ENCODE peak calls at places on chromosomes 3 and 15, in ten cellular contexts. K is dorsolateral prefrontal cortex, P is transverse colon, Q is lower leg skin, A is ovary, E is HFF-Myc, X is neural progenitor cell, W is left lung, G is epithelial cell of esophagus, F is choroid plexus epithelial cell. N is an unnamed sample.

GRCh38 chr3:187944391-187945179 is 199.3 kb upstream of the BCL6 start:
- DNase-seq in K (no peak), A (no peak), P (no peak), G (peak), F (no peak), X (no peak), E (no peak), W (no peak), Q (no peak), N (no peak)

GRCh38 chr3:48446425-48447193 is at the start of gene ATRIP:
- DNase-seq in Q (peak), K (peak), W (peak), F (peak), A (peak), P (peak), X (peak), E (no peak), G (peak), N (no peak)

GRCh38 chr3:58584690-58585004 is 7.5 kb upstream of the FAM107A start:
- DNase-seq in W (no peak), X (no peak), G (no peak), Q (no peak), F (no peak), P (no peak), A (no peak), E (no peak), K (no peak), N (no peak)

GRCh38 chr15:59997070-59997701 is 6.9 kb upstream of the FOXB1 start:
- DNase-seq in W (peak), E (no peak), F (no peak), G (peak), A (no peak), P (no peak), K (no peak), Q (no peak), X (peak), N (no peak)

GRCh38 chr3:175606650-175607318 is 747.6 kb downstream of the NAALADL2 start:
- DNase-seq in Q (no peak), E (no peak), F (peak), P (no peak), G (peak), A (no peak), K (no peak), X (no peak), W (no peak), N (no peak)

GRCh38 chr15:20348291-20348899 is 193.2 kb downstream of the GOLGA6L6 start:
- DNase-seq in F (no peak), Q (no peak), K (no peak), P (no peak), A (no peak), W (peak), X (no peak), G (no peak), E (no peak), N (no peak)

GRCh38 chr3:155995525-155996370 is 124.6 kb upstream of the KCNAB1 start:
- DNase-seq in X (peak), P (no peak), K (no peak), W (no peak), F (peak), Q (no peak), E (peak), A (no peak), G (peak), N (no peak)

GRCh38 chr3:112671930-112672715 is 31.2 kb upstream of the CCDC80 start:
- DNase-seq in W (no peak), K (no peak), E (peak), A (no peak), Q (no peak), X (no peak), G (peak), P (no peak), F (peak), N (no peak)

GRCh38 chr3:48352546-48352945 is 19.1 kb upstream of the SPINK8 start:
- DNase-seq in X (no peak), Q (no peak), A (no peak), P (no peak), W (no peak), K (peak), G (peak), F (no peak), E (no peak), N (no peak)

GRCh38 chr3:16066975-16067374 is 107.5 kb upstream of the GALNT15 start:
- DNase-seq in W (no peak), A (no peak), Q (no peak), X (no peak), F (peak), E (no peak), K (no peak), G (peak), P (no peak), N (no peak)

GRCh38 chr3:86954751-86955150 is 36.2 kb downstream of the VGLL3 start:
- DNase-seq in F (no peak), K (no peak), G (no peak), X (no peak), P (no peak), W (no peak), Q (no peak), E (no peak), A (no peak), N (no peak)

GRCh38 chr15:72197460-72198409 is at the start of gene GRAMD2A:
- DNase-seq in F (peak), W (peak), A (no peak), G (peak), K (no peak), P (peak), Q (no peak), X (peak), E (no peak), N (no peak)

GRCh38 chr15:31024330-31024729 is 32.9 kb upstream of the MTMR10 start:
- DNase-seq in G (peak), W (no peak), A (no peak), X (peak), F (peak), Q (no peak), E (peak), P (no peak), K (no peak), N (peak)

GRCh38 chr3:124075758-124076157 is 83.8 kb upstream of the ROPN1 start:
- DNase-seq in X (no peak), K (no peak), F (no peak), G (no peak), Q (no peak), P (no peak), W (no peak), A (peak), E (no peak), N (no peak)

GRCh38 chr3:197083486-197083885 is 53.9 kb upstream of the MELTF start:
- DNase-seq in P (no peak), E (no peak), W (no peak), K (no peak), F (peak), Q (no peak), A (no peak), X (no peak), G (peak), N (peak)

GRCh38 chr3:16407365-16407764 is 106.1 kb downstream of the RFTN1 start:
- DNase-seq in F (peak), P (no peak), Q (no peak), G (no peak), X (no peak), A (no peak), W (no peak), E (no peak), K (no peak), N (no peak)

GRCh38 chr3:71258116-71258515 is 325.4 kb downstream of the FOXP1 start:
- DNase-seq in X (no peak), F (peak), Q (no peak), G (peak), K (no peak), E (no peak), P (no peak), W (no peak), A (no peak), N (peak)

GRCh38 chr3:71859128-71859519 is 74.2 kb upstream of the PROK2 start:
- DNase-seq in P (no peak), G (peak), E (peak), Q (no peak), X (peak), W (no peak), K (no peak), F (peak), A (no peak), N (no peak)

GRCh38 chr15:29812384-29812694 is 9.9 kb downstream of the TJP1 start:
- DNase-seq in E (no peak), W (no peak), G (peak), K (no peak), A (no peak), F (peak), X (no peak), P (no peak), Q (no peak), N (no peak)

GRCh38 chr3:43289401-43289800 is 3.1 kb downstream of the SNRK start:
- DNase-seq in X (no peak), G (no peak), P (no peak), W (no peak), E (no peak), F (no peak), Q (no peak), K (no peak), A (no peak), N (no peak)
- H3K4me3 ChIP-seq in X (no peak), G (no peak), P (no peak), W (no peak), E (no peak), F (no peak), Q (no peak), K (peak), A (no peak), N (no peak)

GRCh38 chr3:132549169-132549568 is 47.9 kb upstream of the ACKR4 start:
- DNase-seq in K (no peak), X (no peak), F (no peak), Q (no peak), P (no peak), W (no peak), G (no peak), A (no peak), E (no peak), N (no peak)
- TF ChIP-seq CTCF in K (no peak), X (no peak), F (no peak), Q (no peak), P (no peak), W (no peak), G (no peak), A (no peak), E (no peak), N (no peak)

GRCh38 chr3:186097663-186098451 is 11.0 kb downstream of the ETV5 start:
- DNase-seq in E (peak), Q (peak), G (peak), X (peak), F (peak), A (peak), K (peak), W (peak), P (peak), N (peak)
- H3K4me3 ChIP-seq in E (peak), Q (no peak), G (peak), X (peak), F (peak), A (no peak), K (peak), W (no peak), P (no peak), N (peak)

DNA sequence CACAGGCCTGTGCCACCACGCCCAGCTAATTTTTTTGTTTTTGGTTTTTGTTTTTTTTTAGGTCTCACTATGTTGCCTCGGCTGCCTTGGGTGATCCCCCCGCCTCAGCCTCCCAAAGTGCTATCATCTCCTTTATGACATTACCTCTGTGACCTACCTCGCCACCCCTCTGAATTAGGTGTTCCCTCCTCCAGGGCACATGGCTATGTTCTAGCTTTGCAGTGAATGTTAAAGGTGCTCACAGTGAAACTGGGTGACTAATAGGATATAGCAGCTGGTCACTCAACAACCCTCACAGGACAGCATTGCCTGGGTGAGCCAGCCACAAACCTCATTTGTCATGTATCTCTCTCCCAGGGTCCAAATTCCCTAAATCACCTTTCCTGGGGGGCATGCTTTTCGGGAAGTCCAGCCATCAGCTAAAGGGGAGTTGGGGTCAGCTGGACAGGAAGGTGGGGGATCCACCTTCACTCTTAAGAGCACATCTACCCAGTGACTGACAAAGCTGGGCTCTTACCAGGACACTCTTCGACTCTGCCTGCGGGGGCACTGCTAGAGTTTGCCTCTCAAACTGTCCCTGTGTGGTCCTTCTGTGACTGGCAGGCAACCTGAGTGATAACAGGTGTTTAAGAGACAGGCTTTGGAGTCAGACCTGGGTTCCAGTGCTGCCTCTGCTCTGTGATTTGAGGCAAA is 1.6 kb upstream of the TTLL3 start:
- DNase-seq in E (peak), A (no peak), F (peak), Q (no peak), P (peak), K (no peak), W (peak), G (peak), X (peak), N (no peak)
- TF ChIP-seq CTCF in E (no peak), A (no peak), F (peak), Q (no peak), P (peak), K (no peak), W (no peak), G (peak), X (peak), N (peak)

DNA sequence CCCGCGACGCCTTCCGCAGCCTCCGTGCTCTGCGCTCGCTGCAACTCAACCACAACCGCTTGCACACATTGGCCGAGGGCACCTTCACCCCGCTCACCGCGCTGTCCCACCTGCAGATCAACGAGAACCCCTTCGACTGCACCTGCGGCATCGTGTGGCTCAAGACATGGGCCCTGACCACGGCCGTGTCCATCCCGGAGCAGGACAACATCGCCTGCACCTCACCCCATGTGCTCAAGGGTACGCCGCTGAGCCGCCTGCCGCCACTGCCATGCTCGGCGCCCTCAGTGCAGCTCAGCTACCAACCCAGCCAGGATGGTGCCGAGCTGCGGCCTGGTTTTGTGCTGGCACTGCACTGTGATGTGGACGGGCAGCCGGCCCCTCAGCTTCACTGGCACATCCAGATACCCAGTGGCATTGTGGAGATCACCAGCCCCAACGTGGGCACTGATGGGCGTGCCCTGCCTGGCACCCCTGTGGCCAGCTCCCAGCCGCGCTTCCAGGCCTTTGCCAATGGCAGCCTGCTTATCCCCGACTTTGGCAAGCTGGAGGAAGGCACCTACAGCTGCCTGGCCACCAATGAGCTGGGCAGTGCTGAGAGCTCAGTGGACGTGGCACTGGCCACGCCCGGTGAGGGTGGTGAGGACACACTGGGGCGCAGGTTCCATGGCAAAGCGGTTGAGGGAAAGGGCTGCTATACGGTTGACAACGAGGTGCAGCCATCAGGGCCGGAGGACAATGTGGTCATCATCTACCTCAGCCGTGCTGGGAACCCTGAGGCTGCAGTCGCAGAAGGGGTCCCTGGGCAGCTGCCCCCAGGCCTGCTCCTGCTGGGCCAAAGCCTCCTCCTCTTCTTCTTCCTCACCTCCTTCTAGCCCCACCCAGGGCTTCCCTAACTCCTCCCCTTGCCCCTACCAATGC is 2.0 kb downstream of the ISLR start:
- DNase-seq in Q (no peak), X (no peak), E (no peak), W (no peak), G (no peak), A (no peak), P (no peak), F (no peak), K (no peak), N (no peak)
- H3K4me3 ChIP-seq in Q (no peak), X (no peak), E (no peak), W (no peak), G (no peak), A (peak), P (no peak), F (peak), K (peak), N (no peak)

GRCh38 chr15:90595760-90596155 is 66.0 kb downstream of the CRTC3 start:
- DNase-seq in E (no peak), A (no peak), W (no peak), K (no peak), P (no peak), X (no peak), Q (no peak), G (no peak), F (no peak), N (no peak)
- TF ChIP-seq CTCF in E (no peak), A (no peak), W (no peak), K (no peak), P (no peak), X (no peak), Q (no peak), G (no peak), F (no peak), N (no peak)